ENCODE peak calls at places on chromosomes 6 and 20, in five cellular contexts. V is right cardiac atrium, L is SK-N-SH, Y is neuronal stem cell, P is psoas muscle. E is an unnamed sample.

GRCh38 chr6:26552640-26553189 is 14.5 kb downstream of the HMGN4 start:
- DNase-seq in P (no peak), V (no peak), Y (no peak), L (no peak), E (peak; percentile 60)

GRCh38 chr6:21915707-21916399 is 322.3 kb downstream of the SOX4 start:
- DNase-seq in L (no peak), V (no peak), P (no peak), Y (no peak), E (no peak)

GRCh38 chr20:39036851-39037250 is 74.7 kb downstream of the DHX35 start:
- DNase-seq in V (no peak), L (no peak), Y (no peak), P (no peak), E (no peak)

GRCh38 chr20:46139243-46139889 is 21.3 kb downstream of the CD40 start:
- DNase-seq in P (no peak), L (peak; percentile 85), V (no peak), Y (no peak), E (no peak)

GRCh38 chr6:44470106-44470446 is 82.6 kb downstream of the CDC5L start:
- DNase-seq in Y (no peak), V (no peak), L (no peak), P (no peak), E (no peak)

GRCh38 chr20:50052550-50052949 is 60.4 kb downstream of the UBE2V1 start:
- DNase-seq in L (no peak), Y (no peak), V (no peak), P (no peak), E (no peak)

GRCh38 chr6:126267621-126268020 is 72.3 kb upstream of the CENPW start:
- DNase-seq in V (no peak), P (no peak), Y (no peak), L (no peak), E (no peak)

GRCh38 chr6:126534418-126534817 is 194.5 kb downstream of the CENPW start:
- DNase-seq in Y (no peak), P (no peak), V (no peak), L (no peak), E (no peak)

GRCh38 chr20:14986026-14986655 is 648.7 kb upstream of the FLRT3 start:
- DNase-seq in P (no peak), V (no peak), Y (no peak), L (no peak), E (no peak)

GRCh38 chr20:1816384-1817381 is 78.5 kb upstream of the SIRPA start:
- DNase-seq in L (no peak), P (no peak), V (no peak), Y (no peak), E (no peak)

GRCh38 chr20:41654884-41655283 is 36.7 kb upstream of the CHD6 start:
- DNase-seq in L (no peak), V (no peak), P (no peak), Y (peak; percentile 11), E (peak; percentile 28)

GRCh38 chr6:158793432-158793831 is 25.7 kb downstream of the EZR start:
- DNase-seq in Y (no peak), V (no peak), L (peak; percentile 37), P (no peak), E (peak; percentile 47)

DNA sequence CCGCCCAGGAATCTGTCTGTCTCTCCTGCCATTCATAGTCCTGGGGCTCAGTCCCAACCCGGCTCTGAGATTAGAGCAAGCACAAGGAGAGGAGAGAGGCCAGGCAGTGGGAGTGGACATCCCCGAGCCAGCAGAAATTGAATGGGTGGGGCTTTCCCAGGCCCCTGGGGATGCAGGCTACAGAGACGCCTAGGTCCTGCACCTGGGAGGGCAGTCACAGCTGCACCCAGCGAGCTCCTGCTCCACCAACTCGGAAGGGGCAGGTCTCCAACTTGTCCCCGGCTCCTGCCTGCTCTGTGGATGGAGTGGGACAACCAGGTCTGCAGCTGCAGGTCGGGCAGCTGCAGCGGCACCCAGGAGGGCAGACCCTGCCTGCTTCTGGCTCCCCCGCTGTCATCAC is 11.1 kb upstream of the AIG1 start:
- DNase-seq in V (no peak), L (no peak), P (no peak), Y (no peak), E (no peak)
- H3K4me1 ChIP-seq in V (no peaks in the 10 kb centered on the region), L (no peaks in the 10 kb centered on the region), P (no peaks in the 10 kb centered on the region), Y (no peaks in the 10 kb centered on the region), E (no peaks in the 10 kb centered on the region)

GRCh38 chr20:13416531-13416930 is 195.5 kb downstream of the ISM1 start:
- DNase-seq in V (no peak), Y (no peak), P (no peak), L (no peak), E (no peak)
- H3K4me1 ChIP-seq in V (no peaks in the 10 kb centered on the region), Y (peaks cover 2% of the 10 kb centered on the region), P (no peaks in the 10 kb centered on the region), L (no peaks in the 10 kb centered on the region), E (peaks cover 1% of the 10 kb centered on the region)

GRCh38 chr20:63292292-63292701 is 689 bp upstream of the COL20A1 start:
- DNase-seq in V (peak; percentile 40), Y (no peak), P (peak; percentile 10), L (no peak), E (no peak)
- H3K4me1 ChIP-seq in V (no peaks in the 10 kb centered on the region), Y (peaks cover 25% of the 10 kb centered on the region), P (no peaks in the 10 kb centered on the region), L (no peaks in the 10 kb centered on the region), E (no peaks in the 10 kb centered on the region)

GRCh38 chr6:35078226-35078850 is 62.8 kb downstream of the TCP11 start:
- DNase-seq in V (no peak), Y (no peak), P (no peak), L (no peak), E (no peak)
- H3K4me1 ChIP-seq in V (peaks cover under 1% of the 10 kb centered on the region), Y (peaks cover 1% of the 10 kb centered on the region), P (no peaks in the 10 kb centered on the region), L (no peaks in the 10 kb centered on the region), E (no peaks in the 10 kb centered on the region)

DNA sequence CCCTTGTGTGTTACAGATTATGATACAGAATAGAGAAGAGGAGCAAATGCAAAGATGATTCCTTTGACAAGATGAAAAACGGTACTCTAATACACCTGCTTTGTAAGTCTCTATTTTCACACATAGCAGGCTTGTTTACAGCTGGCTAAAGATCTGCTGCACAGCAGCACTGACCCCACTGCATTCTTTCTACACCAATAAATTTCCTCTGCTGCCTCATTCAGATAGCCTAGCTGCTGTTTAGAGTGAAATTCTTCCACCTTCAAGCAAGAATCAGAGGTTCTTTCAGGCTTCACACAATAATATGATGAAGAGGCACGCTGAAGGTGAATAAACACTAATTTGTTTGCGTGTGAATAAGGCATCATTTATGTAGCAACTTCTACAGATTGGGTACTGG is 543.2 kb downstream of the CD83 start:
- DNase-seq in V (no peak), P (no peak), L (no peak), Y (no peak), E (no peak)
- H3K4me1 ChIP-seq in V (no peaks in the 10 kb centered on the region), P (peaks cover 3% of the 10 kb centered on the region), L (peaks cover 7% of the 10 kb centered on the region), Y (peaks cover 14% of the 10 kb centered on the region), E (no peaks in the 10 kb centered on the region)

GRCh38 chr6:110331383-110331782 is 26.8 kb downstream of the METTL24 start:
- DNase-seq in V (no peak), L (no peak), Y (no peak), P (no peak), E (no peak)

GRCh38 chr6:110329348-110329728 is 28.8 kb downstream of the METTL24 start:
- DNase-seq in V (no peak), L (peak; percentile 34), Y (no peak), P (no peak), E (no peak)

GRCh38 chr6:110332281-110332680 is 25.9 kb downstream of the METTL24 start:
- DNase-seq in V (no peak), L (no peak), Y (no peak), P (no peak), E (no peak)

GRCh38 chr6:110329729-110330436 is 28.3 kb downstream of the METTL24 start:
- DNase-seq in L (no peak), P (no peak), Y (no peak), V (peak; percentile 58), E (no peak)

DNA sequence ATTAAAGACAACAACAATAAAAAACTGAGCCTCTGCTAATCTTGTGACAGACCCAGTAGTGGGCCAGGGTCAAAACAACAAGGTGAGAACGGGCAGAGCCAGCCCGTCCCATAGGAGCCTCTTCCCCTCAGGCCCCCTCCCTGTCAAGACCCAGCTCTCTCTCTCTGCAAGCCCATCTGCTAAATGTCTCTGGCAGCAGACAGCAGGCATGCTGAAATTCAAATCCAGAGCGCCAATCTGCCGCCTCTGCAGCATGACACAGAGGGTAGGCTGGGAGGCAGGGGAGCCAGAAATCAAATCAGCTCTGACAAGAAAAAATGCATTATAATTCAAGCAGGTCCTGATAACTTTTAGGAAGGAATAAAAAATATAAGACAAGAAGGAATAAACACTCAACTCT is 26.3 kb downstream of the METTL24 start:
- DNase-seq in Y (no peak), V (peak; percentile 57), P (no peak), L (peak; percentile 85), E (no peak)
- H3K4me1 ChIP-seq in Y (peaks cover 17% of the 10 kb centered on the region), V (peaks cover 2% of the 10 kb centered on the region), P (no peaks in the 10 kb centered on the region), L (peaks cover 32% of the 10 kb centered on the region), E (peaks cover 18% of the 10 kb centered on the region)

GRCh38 chr20:35796556-35796955 is 24.7 kb downstream of the PHF20 start:
- DNase-seq in Y (no peak), L (no peak), V (no peak), P (no peak), E (no peak)

GRCh38 chr20:35791823-35792222 is 20.0 kb downstream of the PHF20 start:
- DNase-seq in Y (no peak), V (no peak), P (no peak), L (no peak), E (no peak)

GRCh38 chr20:35788796-35789195 is 17.0 kb downstream of the PHF20 start:
- DNase-seq in V (no peak), L (no peak), P (no peak), Y (no peak), E (no peak)

GRCh38 chr20:35792740-35793139 is 20.9 kb downstream of the PHF20 start:
- DNase-seq in P (no peak), Y (no peak), V (no peak), L (no peak), E (no peak)

GRCh38 chr20:35791097-35791496 is 19.3 kb downstream of the PHF20 start:
- DNase-seq in L (no peak), V (no peak), P (no peak), Y (no peak), E (no peak)
- H3K4me1 ChIP-seq in L (peaks cover 2% of the 10 kb centered on the region), V (peaks cover 3% of the 10 kb centered on the region), P (peaks cover 7% of the 10 kb centered on the region), Y (no peaks in the 10 kb centered on the region), E (no peaks in the 10 kb centered on the region)

GRCh38 chr6:108872001-108872974 is 24.1 kb downstream of the ARMC2 start:
- DNase-seq in L (no peak), P (no peak), Y (peak; percentile 23), V (no peak), E (no peak)

GRCh38 chr6:108862479-108863191 is 14.4 kb downstream of the ARMC2 start:
- DNase-seq in Y (no peak), V (peak; percentile 73), L (no peak), P (no peak), E (no peak)

GRCh38 chr6:108868551-108869145 is 20.4 kb downstream of the ARMC2 start:
- DNase-seq in V (peak; percentile 78), P (no peak), Y (no peak), L (no peak), E (no peak)

GRCh38 chr6:108870357-108870756 is 22.1 kb downstream of the ARMC2 start:
- DNase-seq in L (no peak), V (no peak), Y (no peak), P (no peak), E (no peak)

DNA sequence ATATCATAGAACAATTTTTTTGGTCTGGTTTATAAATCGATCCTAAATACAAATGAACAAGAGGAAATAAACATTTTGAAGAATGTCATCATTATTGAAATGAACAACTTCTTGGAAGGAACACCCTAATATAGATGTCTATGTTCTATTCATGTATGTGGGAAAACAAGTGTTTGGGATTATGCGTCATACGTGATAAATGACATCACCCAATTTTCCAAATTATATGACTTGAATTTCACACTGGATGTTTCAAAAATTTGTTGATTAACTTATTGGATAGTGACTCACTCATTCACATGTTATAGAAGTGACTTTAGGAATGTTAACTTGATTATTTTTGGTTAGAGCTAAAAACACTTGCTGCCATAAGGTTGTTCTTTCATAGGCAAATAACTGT is 18.6 kb downstream of the ARMC2 start:
- DNase-seq in P (no peak), V (no peak), L (no peak), Y (no peak), E (no peak)
- H3K4me1 ChIP-seq in P (no peaks in the 10 kb centered on the region), V (peaks cover 6% of the 10 kb centered on the region), L (no peaks in the 10 kb centered on the region), Y (peaks cover 7% of the 10 kb centered on the region), E (no peaks in the 10 kb centered on the region)

E was measured in HAP-1.